ENCODE peak calls at places on chromosomes 16 and 17, in seven cellular contexts. K is T-helper 1 cell; G is fibroblast of mammary gland; N is gastrocnemius medialis; S is heart right ventricle; O is NCI-H748 treated with DMSO at 0.1 percent for 48 hours; H is stimulated activated CD4-positive, alpha-beta T cell treated with anti-CD3 and anti-CD28 coated beads, TNF-alpha, amount 100 ng/mL, for 24 hours. R is an unnamed sample.

GRCh38 chr17:9241371-9241712 is 220.0 kb downstream of the NTN1 start:
- DNase-seq in S (peak), N (no peak), K (no peak), H (no peak), O (no peak), G (no peak), R (no peak)

GRCh38 chr17:48055531-48056245 is 7.5 kb downstream of the NFE2L1 start:
- DNase-seq in O (no peak), N (no peak), S (no peak), G (no peak), H (peak), K (no peak), R (no peak)

GRCh38 chr16:87375426-87376135 is 8.0 kb downstream of the FBXO31 start:
- DNase-seq in N (peak), K (no peak), O (no peak), G (peak), H (no peak), S (no peak), R (no peak)

GRCh38 chr17:56305017-56305416 is 151.7 kb downstream of the ANKFN1 start:
- DNase-seq in H (no peak), K (no peak), O (no peak), G (no peak), S (no peak), N (no peak), R (no peak)

GRCh38 chr17:18261146-18261515 is 669 bp downstream of the MIEF2 start:
- DNase-seq in O (no peak), K (no peak), G (peak), H (no peak), N (peak), S (peak), R (peak)

GRCh38 chr16:49021136-49021535 is 260.5 kb downstream of the CBLN1 start:
- DNase-seq in H (no peak), K (no peak), N (no peak), S (no peak), O (no peak), G (peak), R (no peak)

GRCh38 chr16:25052530-25052929 is 37.4 kb upstream of the ARHGAP17 start:
- DNase-seq in K (no peak), O (no peak), N (no peak), H (no peak), G (no peak), S (peak), R (no peak)

GRCh38 chr17:79748296-79749099 is 17.8 kb downstream of the ENPP7 start:
- DNase-seq in O (no peak), N (no peak), H (no peak), K (no peak), G (no peak), S (no peak), R (no peak)

GRCh38 chr17:80815151-80815561 is 176.5 kb upstream of the CHMP6 start:
- DNase-seq in H (no peak), N (no peak), G (no peak), K (no peak), O (no peak), S (no peak), R (no peak)

GRCh38 chr17:51402881-51403280 is 142.5 kb downstream of the UTP18 start:
- DNase-seq in S (no peak), K (no peak), G (no peak), O (no peak), N (no peak), H (no peak), R (no peak)

GRCh38 chr16:87464691-87465300 is 28.0 kb downstream of the ZCCHC14 start:
- DNase-seq in N (peak), H (peak), G (peak), K (no peak), O (no peak), S (peak), R (no peak)

GRCh38 chr16:4426021-4426684 is 485 bp downstream of the DNAJA3 start:
- DNase-seq in H (no peak), K (no peak), N (no peak), S (no peak), O (no peak), G (no peak), R (no peak)